ENCODE peak calls at places on chromosomes 12 and 14, in eight cellular contexts. One of them, this sample, is unnamed.

GRCh38 chr12:13099910-13100609 is 3.4 kb downstream of the GSG1 start:
- DNase-seq in HT-29: peak; percentile 28
- DNase-seq in occipital lobe: no peak
- DNase-seq in mesenchymal stem cell: peak; percentile 20
- DNase-seq in AG04450: no peak
- DNase-seq in SHP77 treated with DMSO at 0.1 percent for 48 hours: no peak
- DNase-seq in NCI-H1092: no peak
- DNase-seq in pancreas: no peak
- DNase-seq in this sample: no peak

GRCh38 chr12:98439471-98440164 is 75.8 kb upstream of the TMPO start:
- DNase-seq in mesenchymal stem cell: peak; percentile 72
- DNase-seq in SHP77 treated with DMSO at 0.1 percent for 48 hours: no peak
- DNase-seq in NCI-H1092: no peak
- DNase-seq in occipital lobe: no peak
- DNase-seq in pancreas: no peak
- DNase-seq in HT-29: no peak
- DNase-seq in AG04450: no peak
- DNase-seq in this sample: no peak

GRCh38 chr12:19151298-19151697 is 21.8 kb downstream of the PLEKHA5 start:
- DNase-seq in AG04450: no peak
- DNase-seq in mesenchymal stem cell: no peak
- DNase-seq in HT-29: no peak
- DNase-seq in occipital lobe: no peak
- DNase-seq in SHP77 treated with DMSO at 0.1 percent for 48 hours: no peak
- DNase-seq in pancreas: no peak
- DNase-seq in NCI-H1092: no peak
- DNase-seq in this sample: no peak

GRCh38 chr12:43444940-43445564 is 107.0 kb downstream of the ADAMTS20 start:
- DNase-seq in HT-29: peak; percentile 85
- DNase-seq in SHP77 treated with DMSO at 0.1 percent for 48 hours: no peak
- DNase-seq in mesenchymal stem cell: peak; percentile 64
- DNase-seq in occipital lobe: no peak
- DNase-seq in AG04450: peak; percentile 18
- DNase-seq in pancreas: peak; percentile 27
- DNase-seq in NCI-H1092: peak; percentile 5
- DNase-seq in this sample: peak; percentile 38

GRCh38 chr12:124506145-124506831 is 61.1 kb downstream of the NCOR2 start:
- DNase-seq in mesenchymal stem cell: peak; percentile 84
- DNase-seq in AG04450: no peak
- DNase-seq in SHP77 treated with DMSO at 0.1 percent for 48 hours: peak; percentile 42
- DNase-seq in HT-29: peak; percentile 82
- DNase-seq in occipital lobe: no peak
- DNase-seq in NCI-H1092: peak; percentile 40
- DNase-seq in pancreas: peak; percentile 81
- DNase-seq in this sample: no peak

GRCh38 chr12:1531654-1532366 is 62.6 kb downstream of the FBXL14 start:
- DNase-seq in NCI-H1092: no peak
- DNase-seq in HT-29: no peak
- DNase-seq in pancreas: no peak
- DNase-seq in mesenchymal stem cell: no peak
- DNase-seq in occipital lobe: no peak
- DNase-seq in AG04450: no peak
- DNase-seq in SHP77 treated with DMSO at 0.1 percent for 48 hours: no peak
- DNase-seq in this sample: no peak

GRCh38 chr14:63952933-63953437 is 100.2 kb downstream of the SYNE2 start:
- DNase-seq in pancreas: no peak
- DNase-seq in NCI-H1092: no peak
- DNase-seq in occipital lobe: no peak
- DNase-seq in SHP77 treated with DMSO at 0.1 percent for 48 hours: no peak
- DNase-seq in HT-29: no peak
- DNase-seq in AG04450: no peak
- DNase-seq in mesenchymal stem cell: no peak
- DNase-seq in this sample: peak; percentile 10

GRCh38 chr14:45249847-45250575 is 3.0 kb downstream of the MIS18BP1 start:
- DNase-seq in AG04450: peak; percentile 78
- DNase-seq in HT-29: no peak
- DNase-seq in occipital lobe: no peak
- DNase-seq in mesenchymal stem cell: peak; percentile 99
- DNase-seq in pancreas: no peak
- DNase-seq in NCI-H1092: no peak
- DNase-seq in SHP77 treated with DMSO at 0.1 percent for 48 hours: no peak
- DNase-seq in this sample: no peak

GRCh38 chr12:104064031-104064841 is at the start of gene HCFC2:
- DNase-seq in pancreas: peak; percentile 92
- DNase-seq in occipital lobe: peak; percentile 85
- DNase-seq in mesenchymal stem cell: peak; percentile 93
- DNase-seq in SHP77 treated with DMSO at 0.1 percent for 48 hours: peak; percentile 77
- DNase-seq in AG04450: peak; percentile 70
- DNase-seq in HT-29: peak; percentile 81
- DNase-seq in NCI-H1092: peak; percentile 80
- DNase-seq in this sample: peak; percentile 65

GRCh38 chr12:12943589-12944260 is 8.2 kb downstream of the GPRC5D start:
- DNase-seq in SHP77 treated with DMSO at 0.1 percent for 48 hours: no peak
- DNase-seq in HT-29: no peak
- DNase-seq in AG04450: no peak
- DNase-seq in pancreas: no peak
- DNase-seq in mesenchymal stem cell: no peak
- DNase-seq in NCI-H1092: no peak
- DNase-seq in occipital lobe: no peak
- DNase-seq in this sample: no peak

GRCh38 chr12:101040936-101041335 is 169.1 kb downstream of the SLC5A8 start:
- DNase-seq in AG04450: no peak
- DNase-seq in HT-29: no peak
- DNase-seq in NCI-H1092: no peak
- DNase-seq in occipital lobe: no peak
- DNase-seq in mesenchymal stem cell: no peak
- DNase-seq in SHP77 treated with DMSO at 0.1 percent for 48 hours: no peak
- DNase-seq in pancreas: no peak
- DNase-seq in this sample: no peak

GRCh38 chr12:51482808-51483532 is 58.3 kb downstream of the SLC4A8 start:
- DNase-seq in HT-29: no peak
- DNase-seq in pancreas: no peak
- DNase-seq in SHP77 treated with DMSO at 0.1 percent for 48 hours: no peak
- DNase-seq in AG04450: no peak
- DNase-seq in occipital lobe: no peak
- DNase-seq in NCI-H1092: no peak
- DNase-seq in mesenchymal stem cell: no peak
- DNase-seq in this sample: no peak

GRCh38 chr12:130222519-130223255 is 60.4 kb downstream of the FZD10 start:
- DNase-seq in occipital lobe: no peak
- DNase-seq in SHP77 treated with DMSO at 0.1 percent for 48 hours: no peak
- DNase-seq in pancreas: peak; percentile 35
- DNase-seq in HT-29: no peak
- DNase-seq in mesenchymal stem cell: no peak
- DNase-seq in NCI-H1092: no peak
- DNase-seq in AG04450: no peak
- DNase-seq in this sample: no peak

GRCh38 chr12:106753526-106753925 is 21.0 kb upstream of the RIC8B start:
- DNase-seq in SHP77 treated with DMSO at 0.1 percent for 48 hours: no peak
- DNase-seq in mesenchymal stem cell: no peak
- DNase-seq in NCI-H1092: no peak
- DNase-seq in AG04450: no peak
- DNase-seq in pancreas: no peak
- DNase-seq in HT-29: no peak
- DNase-seq in occipital lobe: no peak
- DNase-seq in this sample: no peak

GRCh38 chr12:104549820-104550480 is 93.2 kb downstream of the CHST11 start:
- DNase-seq in mesenchymal stem cell: no peak
- DNase-seq in NCI-H1092: no peak
- DNase-seq in AG04450: no peak
- DNase-seq in SHP77 treated with DMSO at 0.1 percent for 48 hours: no peak
- DNase-seq in HT-29: no peak
- DNase-seq in pancreas: no peak
- DNase-seq in occipital lobe: no peak
- DNase-seq in this sample: peak; percentile 53

GRCh38 chr12:92871121-92871520 is 58.0 kb downstream of the EEA1 start:
- DNase-seq in AG04450: no peak
- DNase-seq in occipital lobe: no peak
- DNase-seq in pancreas: no peak
- DNase-seq in SHP77 treated with DMSO at 0.1 percent for 48 hours: no peak
- DNase-seq in HT-29: no peak
- DNase-seq in NCI-H1092: no peak
- DNase-seq in mesenchymal stem cell: no peak
- DNase-seq in this sample: no peak

GRCh38 chr14:19771895-19772430 is 1.3 kb upstream of the OR4M1 start:
- DNase-seq in NCI-H1092: no peak
- DNase-seq in HT-29: no peak
- DNase-seq in mesenchymal stem cell: no peak
- DNase-seq in pancreas: no peak
- DNase-seq in SHP77 treated with DMSO at 0.1 percent for 48 hours: no peak
- DNase-seq in AG04450: no peak
- DNase-seq in occipital lobe: no peak
- DNase-seq in this sample: no peak

GRCh38 chr12:50110762-50111416 is 1.1 kb upstream of the COX14 start:
- DNase-seq in HT-29: peak; percentile 80
- DNase-seq in SHP77 treated with DMSO at 0.1 percent for 48 hours: peak; percentile 39
- DNase-seq in occipital lobe: no peak
- DNase-seq in mesenchymal stem cell: peak; percentile 58
- DNase-seq in AG04450: no peak
- DNase-seq in pancreas: peak; percentile 61
- DNase-seq in NCI-H1092: no peak
- DNase-seq in this sample: no peak

This sample was measured in HS-5.